ENCODE peak calls at places on chromosomes 7 and 10, in nine cellular contexts. One of them, this sample, is unnamed. For H3K36me3, the result is how much of the 10 kb centered on the place peaks cover.

GRCh38 chr7:98568891-98569290 is 48.2 kb upstream of the NPTX2 start:
- DNase-seq in uterus: no peak
- DNase-seq in Karpas-422: no peak
- DNase-seq in mammary epithelial cell: no peak
- DNase-seq in mesendoderm: no peak
- DNase-seq in keratinocyte: no peak
- DNase-seq in body of pancreas: no peak
- DNase-seq in aorta: no peak
- DNase-seq in heart left ventricle: no peak
- DNase-seq in this sample: no peak

GRCh38 chr7:148699772-148700629 is 1.3 kb downstream of the CUL1 start:
- DNase-seq in body of pancreas: no peak
- DNase-seq in mesendoderm: peak
- DNase-seq in aorta: no peak
- DNase-seq in mammary epithelial cell: no peak
- DNase-seq in heart left ventricle: no peak
- DNase-seq in keratinocyte: no peak
- DNase-seq in uterus: peak
- DNase-seq in Karpas-422: peak
- DNase-seq in this sample: no peak

GRCh38 chr7:140646931-140647647 is 6.5 kb upstream of the DENND2A start:
- DNase-seq in Karpas-422: peak
- DNase-seq in body of pancreas: peak
- DNase-seq in heart left ventricle: no peak
- DNase-seq in aorta: peak
- DNase-seq in mesendoderm: peak
- DNase-seq in keratinocyte: no peak
- DNase-seq in mammary epithelial cell: no peak
- DNase-seq in uterus: peak
- DNase-seq in this sample: no peak

GRCh38 chr10:17472481-17473227 is 18.3 kb upstream of the ST8SIA6 start:
- DNase-seq in body of pancreas: no peak
- DNase-seq in uterus: no peak
- DNase-seq in mammary epithelial cell: no peak
- DNase-seq in heart left ventricle: no peak
- DNase-seq in Karpas-422: peak
- DNase-seq in aorta: no peak
- DNase-seq in mesendoderm: peak
- DNase-seq in keratinocyte: no peak
- DNase-seq in this sample: no peak

GRCh38 chr10:42987575-42987974 is 89.3 kb upstream of the RET start:
- DNase-seq in mammary epithelial cell: no peak
- DNase-seq in Karpas-422: no peak
- DNase-seq in body of pancreas: no peak
- DNase-seq in uterus: no peak
- DNase-seq in mesendoderm: no peak
- DNase-seq in aorta: no peak
- DNase-seq in keratinocyte: no peak
- DNase-seq in heart left ventricle: no peak
- DNase-seq in this sample: no peak

GRCh38 chr7:6160191-6160623 is 112.2 kb downstream of the CYTH3 start:
- DNase-seq in aorta: peak
- DNase-seq in mammary epithelial cell: peak
- DNase-seq in heart left ventricle: peak
- DNase-seq in uterus: peak
- DNase-seq in keratinocyte: no peak
- DNase-seq in mesendoderm: peak
- DNase-seq in Karpas-422: no peak
- DNase-seq in body of pancreas: no peak
- DNase-seq in this sample: peak

GRCh38 chr7:2432910-2433712 is 29.7 kb downstream of the CHST12 start:
- DNase-seq in keratinocyte: no peak
- DNase-seq in Karpas-422: no peak
- DNase-seq in mesendoderm: no peak
- DNase-seq in aorta: no peak
- DNase-seq in mammary epithelial cell: no peak
- DNase-seq in body of pancreas: no peak
- DNase-seq in uterus: no peak
- DNase-seq in heart left ventricle: no peak
- DNase-seq in this sample: no peak

GRCh38 chr7:97772034-97772891 is 40.4 kb downstream of the TAC1 start:
- DNase-seq in mesendoderm: no peak
- DNase-seq in body of pancreas: no peak
- DNase-seq in Karpas-422: no peak
- DNase-seq in keratinocyte: no peak
- DNase-seq in mammary epithelial cell: no peak
- DNase-seq in uterus: no peak
- DNase-seq in aorta: no peak
- DNase-seq in heart left ventricle: no peak
- DNase-seq in this sample: no peak

GRCh38 chr10:62056660-62057059 is 155.2 kb downstream of the ARID5B start:
- DNase-seq in mammary epithelial cell: no peak
- DNase-seq in mesendoderm: no peak
- DNase-seq in keratinocyte: no peak
- DNase-seq in aorta: no peak
- DNase-seq in uterus: no peak
- DNase-seq in heart left ventricle: no peak
- DNase-seq in body of pancreas: no peak
- DNase-seq in Karpas-422: no peak
- DNase-seq in this sample: no peak

GRCh38 chr7:70588610-70589009 is 543.3 kb upstream of the GALNT17 start:
- DNase-seq in heart left ventricle: no peak
- DNase-seq in body of pancreas: no peak
- DNase-seq in Karpas-422: no peak
- DNase-seq in mesendoderm: no peak
- DNase-seq in aorta: no peak
- DNase-seq in keratinocyte: no peak
- DNase-seq in mammary epithelial cell: no peak
- DNase-seq in uterus: no peak
- DNase-seq in this sample: no peak

GRCh38 chr10:102964713-102965112 is 46.6 kb downstream of the CNNM2 start:
- DNase-seq in mesendoderm: no peak
- DNase-seq in aorta: no peak
- DNase-seq in uterus: no peak
- DNase-seq in mammary epithelial cell: no peak
- DNase-seq in Karpas-422: no peak
- DNase-seq in keratinocyte: no peak
- DNase-seq in body of pancreas: no peak
- DNase-seq in heart left ventricle: no peak
- DNase-seq in this sample: no peak

GRCh38 chr7:126690848-126691751 is 561.6 kb downstream of the GRM8 start:
- DNase-seq in aorta: no peak
- DNase-seq in uterus: no peak
- DNase-seq in keratinocyte: no peak
- DNase-seq in body of pancreas: no peak
- DNase-seq in heart left ventricle: no peak
- DNase-seq in Karpas-422: no peak
- DNase-seq in mesendoderm: no peak
- DNase-seq in mammary epithelial cell: no peak
- DNase-seq in this sample: no peak

GRCh38 chr7:3301831-3302618 is 973 bp downstream of the SDK1 start:
- DNase-seq in body of pancreas: no peak
- DNase-seq in heart left ventricle: peak
- DNase-seq in Karpas-422: no peak
- DNase-seq in mammary epithelial cell: no peak
- DNase-seq in mesendoderm: peak
- DNase-seq in uterus: no peak
- DNase-seq in aorta: no peak
- DNase-seq in keratinocyte: no peak
- DNase-seq in this sample: no peak

GRCh38 chr7:150897502-150898474 is 45.5 kb downstream of the AOC1 start:
- DNase-seq in uterus: no peak
- DNase-seq in body of pancreas: no peak
- DNase-seq in aorta: no peak
- DNase-seq in Karpas-422: peak
- DNase-seq in keratinocyte: no peak
- DNase-seq in mesendoderm: no peak
- DNase-seq in mammary epithelial cell: no peak
- DNase-seq in heart left ventricle: no peak
- DNase-seq in this sample: no peak

GRCh38 chr10:121702351-121703320 is 104.4 kb upstream of the FGFR2 start:
- DNase-seq in Karpas-422: no peak
- DNase-seq in body of pancreas: no peak
- DNase-seq in mammary epithelial cell: peak
- DNase-seq in heart left ventricle: no peak
- DNase-seq in mesendoderm: no peak
- DNase-seq in keratinocyte: no peak
- DNase-seq in aorta: no peak
- DNase-seq in uterus: no peak
- DNase-seq in this sample: peak

GRCh38 chr7:149742075-149742701 is 31.2 kb downstream of the ZNF467 start:
- DNase-seq in aorta: peak
- DNase-seq in body of pancreas: peak
- DNase-seq in heart left ventricle: peak
- DNase-seq in keratinocyte: no peak
- DNase-seq in mammary epithelial cell: peak
- DNase-seq in Karpas-422: peak
- DNase-seq in uterus: peak
- DNase-seq in mesendoderm: peak
- DNase-seq in this sample: peak
- H3K27ac ChIP-seq in aorta: no peak
- H3K27ac ChIP-seq in body of pancreas: peak
- H3K27ac ChIP-seq in heart left ventricle: no peak
- H3K27ac ChIP-seq in keratinocyte: no peak
- H3K27ac ChIP-seq in mammary epithelial cell: no peak
- H3K27ac ChIP-seq in Karpas-422: no peak
- H3K27ac ChIP-seq in uterus: no peak
- H3K27ac ChIP-seq in mesendoderm: no peak
- H3K27ac ChIP-seq in this sample: no peak

DNA sequence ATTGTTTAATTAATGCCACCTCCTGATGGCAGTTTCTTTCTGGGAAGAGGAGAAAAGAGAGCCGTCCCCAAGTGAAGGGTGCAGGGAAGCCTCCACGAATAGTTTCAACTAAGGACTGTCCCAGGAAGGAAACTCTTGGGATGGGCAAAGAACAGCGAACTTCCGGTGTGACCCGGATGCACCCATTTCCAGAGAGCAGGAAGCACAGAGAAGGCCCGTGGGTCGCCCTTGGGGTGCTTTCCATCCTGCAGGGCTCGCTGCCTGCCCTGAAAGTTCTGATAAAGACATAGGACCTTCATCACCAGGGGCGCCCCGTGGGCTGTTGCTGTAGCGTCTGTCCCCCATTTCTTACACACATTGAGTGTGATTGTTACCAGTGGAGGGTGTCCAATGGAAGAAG is 27.0 kb downstream of the GTF2I start:
- DNase-seq in mammary epithelial cell: no peak
- DNase-seq in aorta: no peak
- DNase-seq in body of pancreas: no peak
- DNase-seq in mesendoderm: no peak
- DNase-seq in keratinocyte: no peak
- DNase-seq in Karpas-422: no peak
- DNase-seq in heart left ventricle: no peak
- DNase-seq in uterus: no peak
- DNase-seq in this sample: no peak
- H3K36me3 ChIP-seq in mammary epithelial cell: under half
- H3K36me3 ChIP-seq in aorta: under half
- H3K36me3 ChIP-seq in body of pancreas: under half
- H3K36me3 ChIP-seq in mesendoderm: under half
- H3K36me3 ChIP-seq in keratinocyte: under half
- H3K36me3 ChIP-seq in Karpas-422: under half
- H3K36me3 ChIP-seq in heart left ventricle: under half
- H3K36me3 ChIP-seq in uterus: under half
- H3K36me3 ChIP-seq in this sample: under half

DNA sequence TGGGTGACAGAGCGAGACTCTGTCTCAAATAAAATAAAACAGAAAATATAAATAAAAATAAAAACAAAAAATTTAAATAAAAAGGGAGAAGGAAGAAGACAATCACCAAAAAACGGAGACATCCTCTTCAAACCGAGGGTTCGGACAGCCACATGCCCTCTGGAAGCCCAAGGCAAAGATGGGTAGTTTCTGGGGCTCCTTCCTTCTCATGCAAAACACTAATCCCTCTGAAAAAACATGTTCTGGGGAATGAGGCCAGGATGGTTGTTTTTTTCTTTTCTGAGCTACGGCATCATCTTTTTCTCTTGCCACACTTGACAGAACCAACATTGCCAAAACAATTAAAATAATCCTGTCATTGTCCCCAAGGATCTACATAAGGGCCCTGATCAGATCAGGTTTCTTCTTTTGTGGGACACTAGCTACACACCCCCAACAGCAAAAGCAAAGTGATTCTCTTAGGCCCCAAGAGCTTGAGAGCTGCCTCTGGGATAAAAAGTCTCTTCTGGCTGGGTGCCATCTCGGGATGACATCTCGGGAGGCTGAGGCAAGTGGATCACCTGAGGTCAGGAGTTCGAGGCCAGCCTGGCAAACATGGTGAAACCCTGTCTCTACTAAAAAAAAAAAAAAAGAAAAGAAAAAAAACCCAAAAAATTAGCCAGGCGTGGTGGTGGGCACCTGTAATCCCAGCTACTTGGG is 14.2 kb upstream of the POR start:
- DNase-seq in mammary epithelial cell: no peak
- DNase-seq in aorta: no peak
- DNase-seq in keratinocyte: no peak
- DNase-seq in mesendoderm: no peak
- DNase-seq in heart left ventricle: no peak
- DNase-seq in Karpas-422: no peak
- DNase-seq in body of pancreas: no peak
- DNase-seq in uterus: no peak
- DNase-seq in this sample: no peak
- H3K4me3 ChIP-seq in mammary epithelial cell: no peak
- H3K4me3 ChIP-seq in aorta: no peak
- H3K4me3 ChIP-seq in keratinocyte: no peak
- H3K4me3 ChIP-seq in mesendoderm: no peak
- H3K4me3 ChIP-seq in heart left ventricle: no peak
- H3K4me3 ChIP-seq in Karpas-422: no peak
- H3K4me3 ChIP-seq in body of pancreas: no peak
- H3K4me3 ChIP-seq in uterus: no peak
- H3K4me3 ChIP-seq in this sample: no peak

GRCh38 chr10:75397571-75397921 is 4.0 kb downstream of the ZNF503 start:
- DNase-seq in Karpas-422: no peak
- DNase-seq in mesendoderm: peak
- DNase-seq in aorta: no peak
- DNase-seq in mammary epithelial cell: peak
- DNase-seq in heart left ventricle: peak
- DNase-seq in keratinocyte: no peak
- DNase-seq in uterus: peak
- DNase-seq in body of pancreas: peak
- DNase-seq in this sample: no peak

GRCh38 chr10:75395955-75396860 is 5.4 kb downstream of the ZNF503 start:
- DNase-seq in uterus: peak
- DNase-seq in aorta: peak
- DNase-seq in body of pancreas: peak
- DNase-seq in heart left ventricle: peak
- DNase-seq in mesendoderm: peak
- DNase-seq in Karpas-422: no peak
- DNase-seq in keratinocyte: no peak
- DNase-seq in mammary epithelial cell: peak
- DNase-seq in this sample: no peak

GRCh38 chr10:75395171-75395954 is 6.2 kb downstream of the ZNF503 start:
- DNase-seq in mammary epithelial cell: peak
- DNase-seq in uterus: peak
- DNase-seq in mesendoderm: peak
- DNase-seq in aorta: peak
- DNase-seq in heart left ventricle: peak
- DNase-seq in Karpas-422: no peak
- DNase-seq in keratinocyte: no peak
- DNase-seq in body of pancreas: peak
- DNase-seq in this sample: no peak

GRCh38 chr10:75398238-75398629 is 3.3 kb downstream of the ZNF503 start:
- DNase-seq in mammary epithelial cell: peak
- DNase-seq in aorta: no peak
- DNase-seq in body of pancreas: no peak
- DNase-seq in uterus: no peak
- DNase-seq in heart left ventricle: no peak
- DNase-seq in mesendoderm: no peak
- DNase-seq in Karpas-422: no peak
- DNase-seq in keratinocyte: no peak
- DNase-seq in this sample: no peak

GRCh38 chr10:75396861-75397570 is 4.5 kb downstream of the ZNF503 start:
- DNase-seq in mammary epithelial cell: no peak
- DNase-seq in heart left ventricle: peak
- DNase-seq in aorta: no peak
- DNase-seq in uterus: peak
- DNase-seq in mesendoderm: peak
- DNase-seq in body of pancreas: peak
- DNase-seq in keratinocyte: no peak
- DNase-seq in Karpas-422: no peak
- DNase-seq in this sample: no peak
- H3K27ac ChIP-seq in mammary epithelial cell: peak
- H3K27ac ChIP-seq in heart left ventricle: peak
- H3K27ac ChIP-seq in aorta: peak
- H3K27ac ChIP-seq in uterus: peak
- H3K27ac ChIP-seq in mesendoderm: no peak
- H3K27ac ChIP-seq in body of pancreas: peak
- H3K27ac ChIP-seq in keratinocyte: peak
- H3K27ac ChIP-seq in Karpas-422: no peak
- H3K27ac ChIP-seq in this sample: no peak